ENCODE peak calls at places on chromosomes 16 and 17, in ten cellular contexts. T is IMR-90; M is GM03348; B is Calu3; E is HepG2; W is stimulated activated CD4-positive, alpha-beta T cell treated with anti-CD3 and anti-CD28 coated beads, Interleukin-1b, Interleukin-23, amount 100 ng/mL, for 1 hour; H is transverse colon; Z is AG09319; C is neural progenitor cell; Q is fibroblast of mammary gland. Y is an unnamed sample.

GRCh38 chr16:2365895-2366294 is 25.4 kb upstream of the ABCA3 start:
- DNase-seq in T (peak; percentile 70), M (peak; percentile 74), B (no peak), E (no peak), W (no peak), H (no peak), Z (peak; percentile 1), C (no peak), Q (peak; percentile 73), Y (no peak)

GRCh38 chr17:44707755-44708400 is 587 bp upstream of the DBF4B start:
- DNase-seq in T (no peak), M (no peak), B (no peak), E (no peak), W (no peak), H (no peak), Z (no peak), C (no peak), Q (no peak), Y (no peak)

GRCh38 chr17:79778504-79779087 is 648 bp downstream of the CBX2 start:
- DNase-seq in T (no peak), M (no peak), B (no peak), E (no peak), W (no peak), H (no peak), Z (no peak), C (peak; percentile 85), Q (no peak), Y (no peak)

GRCh38 chr17:73255671-73256181 is 6.0 kb downstream of the CPSF4L start:
- DNase-seq in T (peak; percentile 24), M (peak; percentile 78), B (peak; percentile 56), E (no peak), W (no peak), H (peak; percentile 59), Z (no peak), C (peak; percentile 78), Q (peak; percentile 28), Y (no peak)

GRCh38 chr17:4951486-4951885 is 567 bp downstream of the ENO3 start:
- DNase-seq in T (no peak), M (no peak), B (no peak), E (no peak), W (no peak), H (no peak), Z (no peak), C (no peak), Q (no peak), Y (no peak)

GRCh38 chr17:61414141-61414935 is 14.7 kb downstream of the TBX2 start:
- DNase-seq in T (no peak), M (peak; percentile 12), B (no peak), E (no peak), W (no peak), H (no peak), Z (no peak), C (no peak), Q (no peak), Y (no peak)

GRCh38 chr17:17440938-17441730 is 35.7 kb upstream of the MED9 start:
- DNase-seq in T (no peak), M (no peak), B (no peak), E (no peak), W (no peak), H (no peak), Z (no peak), C (no peak), Q (no peak), Y (no peak)

GRCh38 chr16:2194852-2195315 is 1.5 kb downstream of the CASKIN1 start:
- DNase-seq in T (peak; percentile 39), M (peak; percentile 37), B (peak; percentile 77), E (peak; percentile 67), W (no peak), H (peak; percentile 67), Z (no peak), C (peak; percentile 64), Q (peak; percentile 45), Y (no peak)

GRCh38 chr16:67283826-67284555 is 4.7 kb downstream of the PLEKHG4 start:
- DNase-seq in T (no peak), M (no peak), B (no peak), E (no peak), W (no peak), H (no peak), Z (no peak), C (no peak), Q (no peak), Y (no peak)

GRCh38 chr17:42101513-42102292 is 3.4 kb upstream of the ZNF385C start:
- DNase-seq in T (peak; percentile 57), M (peak; percentile 91), B (peak; percentile 94), E (peak; percentile 65), W (no peak), H (peak; percentile 82), Z (no peak), C (peak; percentile 79), Q (peak; percentile 69), Y (no peak)

GRCh38 chr16:228151-228855 is 946 bp downstream of the LUC7L start:
- DNase-seq in T (peak; percentile 10), M (no peak), B (no peak), E (peak; percentile 10), W (no peak), H (no peak), Z (no peak), C (no peak), Q (no peak), Y (no peak)

GRCh38 chr16:78390070-78390469 is 290.6 kb downstream of the WWOX start:
- DNase-seq in T (no peak), M (no peak), B (no peak), E (no peak), W (no peak), H (no peak), Z (no peak), C (no peak), Q (no peak), Y (no peak)

GRCh38 chr16:8958344-8958808 is 5.3 kb downstream of the USP7 start:
- DNase-seq in T (peak; percentile 69), M (peak; percentile 74), B (no peak), E (no peak), W (no peak), H (peak; percentile 52), Z (no peak), C (peak; percentile 32), Q (peak; percentile 73), Y (no peak)

GRCh38 chr17:50633683-50634082 is 998 bp upstream of the ABCC3 start:
- DNase-seq in T (no peak), M (no peak), B (no peak), E (no peak), W (no peak), H (no peak), Z (no peak), C (no peak), Q (no peak), Y (no peak)

GRCh38 chr17:27396941-27397340 is 59.3 kb upstream of the KSR1 start:
- DNase-seq in T (peak; percentile 42), M (peak; percentile 63), B (no peak), E (no peak), W (no peak), H (no peak), Z (peak; percentile 52), C (no peak), Q (peak; percentile 33), Y (no peak)

GRCh38 chr16:86050111-86050510 is 151.1 kb downstream of the IRF8 start:
- DNase-seq in T (no peak), M (no peak), B (no peak), E (no peak), W (no peak), H (no peak), Z (no peak), C (no peak), Q (no peak), Y (no peak)

GRCh38 chr16:88049561-88050545 is 98.6 kb downstream of the BANP start:
- DNase-seq in T (no peak), M (no peak), B (no peak), E (no peak), W (no peak), H (no peak), Z (no peak), C (no peak), Q (no peak), Y (no peak)

GRCh38 chr16:77468831-77469230 is 34.0 kb upstream of the ADAMTS18 start:
- DNase-seq in T (no peak), M (no peak), B (no peak), E (no peak), W (no peak), H (no peak), Z (no peak), C (peak; percentile 64), Q (no peak), Y (no peak)

GRCh38 chr16:6018848-6019489 is 921.4 kb upstream of the EEF2KMT start:
- DNase-seq in T (no peak), M (no peak), B (no peak), E (no peak), W (no peak), H (no peak), Z (no peak), C (peak; percentile 68), Q (no peak), Y (no peak)

GRCh38 chr17:73645050-73645871 is 1.0 kb upstream of the SDK2 start:
- DNase-seq in T (no peak), M (peak; percentile 63), B (peak; percentile 18), E (no peak), W (no peak), H (peak; percentile 36), Z (no peak), C (peak; percentile 94), Q (peak; percentile 41), Y (peak; percentile 81)

GRCh38 chr17:6257339-6257738 is 177.6 kb downstream of the AIPL1 start:
- DNase-seq in T (peak; percentile 16), M (no peak), B (no peak), E (no peak), W (no peak), H (no peak), Z (no peak), C (peak; percentile 33), Q (no peak), Y (no peak)

GRCh38 chr17:77819497-77819896 is 139.0 kb upstream of the TNRC6C start:
- DNase-seq in T (no peak), M (no peak), B (no peak), E (no peak), W (no peak), H (no peak), Z (no peak), C (no peak), Q (no peak), Y (no peak)

GRCh38 chr16:9297437-9298113 is 206.1 kb downstream of the HAPSTR1 start:
- DNase-seq in T (no peak), M (peak; percentile 22), B (peak; percentile 53), E (peak; percentile 63), W (no peak), H (no peak), Z (no peak), C (peak; percentile 61), Q (peak; percentile 16), Y (no peak)

GRCh38 chr16:30710971-30711370 is 12.0 kb downstream of the SRCAP start:
- DNase-seq in T (peak; percentile 39), M (no peak), B (no peak), E (no peak), W (no peak), H (no peak), Z (no peak), C (no peak), Q (peak; percentile 49), Y (no peak)

GRCh38 chr17:50353600-50354195 is 7.8 kb downstream of the XYLT2 start:
- DNase-seq in T (no peak), M (no peak), B (no peak), E (no peak), W (no peak), H (no peak), Z (no peak), C (no peak), Q (no peak), Y (no peak)

Y was measured in type B pancreatic cell.